ENCODE peak calls at places on chromosomes 13 and 19, in ten cellular contexts. H is IMR-90, G is breast epithelium, O is heart left ventricle, M is upper lobe of left lung, V is Peyer's patch, Z is H1, W is tibial nerve, R is ovary, N is endothelial cell of umbilical vein. S is an unnamed sample.
A peak's percentile ranks its signal among the peaks of the same experiment; 100 is the strongest.

GRCh38 chr19:5934779-5935472 is 20.9 kb downstream of the CAPS start:
- DNase-seq in R (peak; percentile 74), Z (no peak), W (no peak), V (no peak), M (no peak), G (no peak), N (peak; percentile 81), O (no peak), H (peak; percentile 90), S (peak; percentile 23)

GRCh38 chr13:23619073-23619855 is 49.1 kb downstream of the TNFRSF19 start:
- DNase-seq in H (no peak), G (no peak), Z (no peak), R (no peak), W (no peak), M (no peak), N (peak; percentile 18), V (no peak), O (no peak), S (no peak)

GRCh38 chr13:99819962-99820361 is 151.6 kb downstream of the ZIC5 start:
- DNase-seq in N (no peak), Z (no peak), W (no peak), H (no peak), M (no peak), R (no peak), G (no peak), V (peak; percentile 81), O (no peak), S (no peak)

GRCh38 chr19:41144403-41144802 is 30.2 kb downstream of the CYP2F1 start:
- DNase-seq in V (peak; percentile 96), M (peak; percentile 81), R (peak; percentile 76), O (peak; percentile 73), Z (peak; percentile 92), N (peak; percentile 79), H (peak; percentile 78), W (peak; percentile 74), G (peak; percentile 66), S (peak; percentile 68)

GRCh38 chr19:31506102-31506501 is 156.9 kb upstream of the TSHZ3 start:
- DNase-seq in Z (peak; percentile 22), O (no peak), V (no peak), R (no peak), M (no peak), W (no peak), H (no peak), G (no peak), N (no peak), S (no peak)

GRCh38 chr19:52270266-52270885 is 989 bp downstream of the ZNF766 start:
- DNase-seq in H (peak; percentile 17), M (peak; percentile 32), V (no peak), Z (peak; percentile 47), W (no peak), O (peak; percentile 30), R (no peak), G (no peak), N (no peak), S (peak; percentile 11)

GRCh38 chr13:33744589-33745369 is 73.2 kb upstream of the RFC3 start:
- DNase-seq in G (no peak), Z (no peak), M (peak; percentile 65), R (peak; percentile 66), H (no peak), O (no peak), W (no peak), N (no peak), V (no peak), S (peak; percentile 43)

GRCh38 chr19:19444694-19445155 is 39.2 kb downstream of the GATAD2A start:
- DNase-seq in R (no peak), W (no peak), O (peak; percentile 30), H (peak; percentile 36), V (peak; percentile 52), G (no peak), N (no peak), M (peak; percentile 66), Z (no peak), S (no peak)

GRCh38 chr19:7505288-7505681 is 10.6 kb upstream of the ZNF358 start:
- DNase-seq in N (no peak), M (no peak), Z (no peak), V (no peak), O (no peak), H (no peak), R (no peak), W (no peak), G (no peak), S (no peak)

GRCh38 chr19:19305066-19305465 is 15.2 kb downstream of the SUGP1 start:
- DNase-seq in H (no peak), G (no peak), N (no peak), V (no peak), O (no peak), Z (no peak), R (no peak), W (no peak), M (no peak), S (no peak)

GRCh38 chr19:54517483-54517882 is 14.9 kb downstream of the LAIR2 start:
- DNase-seq in N (peak; percentile 52), H (peak; percentile 2), W (no peak), V (peak; percentile 57), M (no peak), O (peak; percentile 33), G (peak; percentile 63), R (peak; percentile 37), Z (peak; percentile 46), S (peak; percentile 29)

GRCh38 chr13:32471187-32471922 is 43.4 kb upstream of the N4BP2L1 start:
- DNase-seq in Z (no peak), G (no peak), N (no peak), V (no peak), H (peak; percentile 67), R (peak; percentile 69), W (no peak), M (no peak), O (peak; percentile 61), S (no peak)

GRCh38 chr13:83024955-83025594 is 857.2 kb downstream of the SLITRK1 start:
- DNase-seq in V (no peak), W (no peak), G (no peak), H (peak; percentile 23), M (no peak), O (no peak), N (no peak), Z (no peak), R (no peak), S (no peak)
- H3K27ac ChIP-seq in V (no peak overlapping the region), W (no peak overlapping the region), G (no peak overlapping the region), H (no peak overlapping the region), M (no peak overlapping the region), O (no peak overlapping the region), N (no peak overlapping the region), Z (no peak overlapping the region), R (no peak overlapping the region), S (no peak overlapping the region)

DNA sequence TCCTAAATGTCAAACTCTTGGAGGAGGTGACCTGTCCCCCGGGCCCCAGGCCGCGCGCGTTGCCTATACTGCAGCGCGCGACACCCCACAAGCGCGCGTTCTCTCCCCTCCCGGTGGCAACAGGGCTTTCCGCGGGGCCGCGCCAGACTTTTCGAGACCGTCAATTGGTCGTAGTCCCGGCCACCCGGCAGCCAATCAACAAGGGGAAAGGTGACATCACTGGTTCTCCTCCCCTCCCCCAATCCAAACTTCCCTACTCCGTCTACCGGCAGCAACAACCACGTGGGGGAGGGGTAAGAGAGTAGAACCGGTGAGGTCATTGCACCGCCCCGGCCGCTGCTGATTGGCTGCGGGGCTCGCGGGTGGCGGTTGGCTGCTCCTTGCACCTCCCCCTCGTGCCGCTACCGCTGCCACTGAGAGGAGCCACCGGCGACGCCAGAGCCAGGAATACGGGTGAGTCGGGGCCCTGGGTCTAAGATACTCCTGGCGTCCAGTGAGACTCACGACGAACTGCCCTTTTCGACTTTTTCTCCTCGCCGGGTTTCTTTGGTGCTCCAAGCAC is 829 bp upstream of the CIC start:
- DNase-seq in V (peak; percentile 100), H (peak; percentile 99), G (peak; percentile 99), W (peak; percentile 99), M (peak; percentile 99), O (peak; percentile 99), R (peak; percentile 97), Z (peak; percentile 96), N (peak; percentile 99), S (peak; percentile 99)
- TF ChIP-seq POLR2A in V (peak; percentile 74), H (peak; percentile 79), G (peak; percentile 72), W (peak; percentile 98), M (peak; percentile 83), O (no peak), R (peak; percentile 89), Z (no peak), N (peak; percentile 25), S (no peak)

GRCh38 chr13:106372199-106373160 is 163.0 kb downstream of the EFNB2 start:
- DNase-seq in H (peak; percentile 54), R (no peak), V (no peak), O (no peak), W (no peak), Z (no peak), M (peak; percentile 40), G (no peak), N (peak; percentile 95), S (no peak)

GRCh38 chr13:106369091-106369490 is 166.4 kb downstream of the EFNB2 start:
- DNase-seq in V (no peak), N (no peak), G (no peak), W (no peak), M (no peak), Z (no peak), R (no peak), H (no peak), O (no peak), S (no peak)

GRCh38 chr13:106367361-106367781 is 168.1 kb downstream of the EFNB2 start:
- DNase-seq in W (no peak), Z (no peak), N (peak; percentile 86), H (no peak), O (no peak), R (no peak), M (no peak), V (no peak), G (no peak), S (no peak)

GRCh38 chr13:106371024-106371423 is 164.4 kb downstream of the EFNB2 start:
- DNase-seq in V (no peak), M (no peak), N (no peak), G (no peak), W (no peak), O (no peak), H (no peak), Z (no peak), R (no peak), S (no peak)

DNA sequence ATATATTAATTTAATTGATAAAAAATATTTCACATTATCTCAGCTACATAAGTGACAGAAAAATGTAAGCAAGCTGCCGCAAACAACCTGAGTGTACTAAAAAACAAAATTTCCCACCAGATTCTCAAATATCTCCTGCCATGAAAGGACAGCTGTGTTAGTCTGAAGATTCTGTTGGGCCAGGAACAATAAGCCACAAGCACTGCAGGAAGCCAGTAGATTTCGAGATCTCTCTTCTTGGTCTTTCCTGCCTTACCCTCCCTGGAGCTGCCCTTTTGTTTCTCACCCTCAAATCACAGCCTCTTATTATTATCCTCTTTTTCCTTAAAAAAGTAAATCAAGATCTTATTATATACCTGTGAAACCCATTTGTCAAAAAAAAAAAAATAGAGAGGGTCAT is 165.6 kb downstream of the EFNB2 start:
- DNase-seq in H (no peak), N (no peak), W (no peak), R (no peak), Z (no peak), M (no peak), O (no peak), G (no peak), V (no peak), S (no peak)
- H3K27ac ChIP-seq in H (no peak overlapping the region), N (no peak overlapping the region), W (no peak overlapping the region), R (no peak overlapping the region), Z (no peak overlapping the region), M (no peak overlapping the region), O (no peak overlapping the region), G (no peak overlapping the region), V (no peak overlapping the region), S (no peak overlapping the region)

DNA sequence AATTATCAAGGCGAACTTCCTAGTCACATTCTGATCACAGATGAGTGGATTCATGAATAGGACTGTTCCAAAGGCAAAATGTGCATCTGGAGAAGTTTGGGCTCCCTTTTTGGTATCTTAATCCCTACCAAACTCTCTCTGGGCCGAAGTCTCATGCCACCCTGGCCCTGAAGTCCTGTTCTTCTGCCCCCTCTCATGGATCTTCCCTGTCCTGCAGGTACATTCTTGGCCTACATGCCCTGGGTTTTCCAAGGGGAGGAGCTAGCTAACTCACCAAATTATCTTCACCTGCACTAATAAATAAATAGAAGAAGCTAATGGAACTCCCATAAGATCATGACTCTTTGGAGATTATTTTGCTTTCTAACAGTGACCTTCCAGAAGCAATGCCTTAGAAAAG is 50.3 kb downstream of the SERTM1 start:
- DNase-seq in O (no peak), Z (no peak), M (no peak), R (no peak), G (no peak), V (no peak), N (no peak), W (no peak), H (no peak), S (no peak)
- TF ChIP-seq POLR2A in O (no peak), Z (no peak), M (no peak), R (no peak), G (no peak), V (no peak), N (no peak), W (no peak), H (no peak), S (no peak)

S was measured in thyroid gland.